ENCODE peak calls at places on chromosomes 1 and 21, in five cellular contexts. V is AG09319, J is PC-3, D is HuH-7.5, E is AG09309. N is an unnamed sample.

GRCh38 chr21:17610862-17611261 is 1.8 kb downstream of the BTG3 start:
- DNase-seq in V (no peak), J (no peak), D (no peak), E (no peak), N (no peak)

GRCh38 chr1:52203935-52204625 is 62.2 kb downstream of the ZFYVE9 start:
- DNase-seq in V (no peak), J (no peak), D (no peak), E (no peak), N (no peak)

GRCh38 chr1:210915890-210916507 is 217.9 kb downstream of the KCNH1 start:
- DNase-seq in V (no peak), J (no peak), D (no peak), E (no peak), N (no peak)

GRCh38 chr1:170707116-170707515 is 43.2 kb downstream of the PRRX1 start:
- DNase-seq in V (no peak), J (no peak), D (no peak), E (no peak), N (no peak)

GRCh38 chr1:19591482-19592093 is 52.5 kb upstream of the NBL1 start:
- DNase-seq in V (no peak), J (no peak), D (no peak), E (no peak), N (no peak)

GRCh38 chr1:101077849-101078248 is 52.3 kb upstream of the DPH5 start:
- DNase-seq in V (no peak), J (no peak), D (no peak), E (no peak), N (no peak)

GRCh38 chr1:77047978-77048614 is 171.1 kb downstream of the PIGK start:
- DNase-seq in V (no peak), J (no peak), D (no peak), E (no peak), N (no peak)

GRCh38 chr21:45998276-45998701 is 16.7 kb downstream of the COL6A1 start:
- DNase-seq in V (no peak), J (no peak), D (no peak), E (no peak), N (no peak)

GRCh38 chr1:219324629-219325367 is 151.1 kb downstream of the LYPLAL1 start:
- DNase-seq in V (peak; percentile 78), J (peak; percentile 100), D (no peak), E (peak; percentile 84), N (no peak)

GRCh38 chr1:48462716-48463285 is 9.2 kb downstream of the SPATA6 start:
- DNase-seq in V (no peak), J (no peak), D (no peak), E (no peak), N (no peak)

GRCh38 chr1:214008791-214009612 is 21.2 kb downstream of the PROX1 start:
- DNase-seq in V (no peak), J (no peak), D (no peak), E (no peak), N (no peak)

GRCh38 chr1:221699582-221700519 is 42.0 kb downstream of the DUSP10 start:
- DNase-seq in V (peak; percentile 56), J (no peak), D (no peak), E (peak; percentile 76), N (no peak)

GRCh38 chr21:29277442-29277841 is 21.3 kb upstream of the BACH1 start:
- DNase-seq in V (no peak), J (no peak), D (no peak), E (no peak), N (no peak)

GRCh38 chr21:30408782-30409494 is 13.1 kb downstream of the KRTAP13-1 start:
- DNase-seq in V (no peak), J (peak; percentile 93), D (peak; percentile 13), E (no peak), N (peak; percentile 69)

GRCh38 chr1:110967256-110967655 is 3.5 kb upstream of the LRIF1 start:
- DNase-seq in V (no peak), J (no peak), D (no peak), E (no peak), N (no peak)

GRCh38 chr1:68178821-68179490 is 53.4 kb downstream of the WLS start:
- DNase-seq in V (no peak), J (peak; percentile 72), D (no peak), E (no peak), N (no peak)

GRCh38 chr21:44509539-44509938 is 30.5 kb downstream of the KRTAP10-1 start:
- DNase-seq in V (no peak), J (peak; percentile 76), D (peak; percentile 40), E (no peak), N (no peak)

GRCh38 chr1:223738465-223739365 is 26.4 kb downstream of the CAPN2 start:
- DNase-seq in V (no peak), J (no peak), D (no peak), E (no peak), N (peak; percentile 51)

GRCh38 chr1:39129514-39129913 is 75.0 kb upstream of the MACF1 start:
- DNase-seq in V (no peak), J (peak; percentile 25), D (no peak), E (no peak), N (no peak)

GRCh38 chr1:169117014-169117413 is 10.5 kb downstream of the ATP1B1 start:
- DNase-seq in V (no peak), J (no peak), D (no peak), E (no peak), N (no peak)

GRCh38 chr1:45669859-45670655 is 16.3 kb downstream of the GPBP1L1 start:
- DNase-seq in V (no peak), J (no peak), D (no peak), E (no peak), N (no peak)

GRCh38 chr1:28512058-28512611 is 6.3 kb downstream of the RCC1 start:
- DNase-seq in V (no peak), J (no peak), D (no peak), E (no peak), N (no peak)

GRCh38 chr1:40032240-40032891 is 8.2 kb upstream of the CAP1 start:
- DNase-seq in V (peak; percentile 30), J (peak; percentile 71), D (no peak), E (no peak), N (peak; percentile 56)

GRCh38 chr1:185208626-185209170 is 51.7 kb downstream of the SWT1 start:
- DNase-seq in V (no peak), J (peak; percentile 12), D (no peak), E (no peak), N (no peak)

GRCh38 chr1:66801176-66801575 is at the start of gene INSL5:
- DNase-seq in V (no peak), J (no peak), D (no peak), E (no peak), N (no peak)

GRCh38 chr21:16454371-16454770 is 724.6 kb downstream of the USP25 start:
- DNase-seq in V (no peak), J (no peak), D (no peak), E (no peak), N (no peak)

GRCh38 chr1:241675983-241676382 is 23.9 kb downstream of the WDR64 start:
- DNase-seq in V (no peak), J (no peak), D (no peak), E (no peak), N (no peak)

GRCh38 chr21:45266518-45267389 is 20.9 kb downstream of the POFUT2 start:
- DNase-seq in V (no peak), J (no peak), D (no peak), E (no peak), N (no peak)

GRCh38 chr1:210598135-210598652 is 269.5 kb downstream of the HHAT start:
- DNase-seq in V (peak; percentile 90), J (peak; percentile 90), D (no peak), E (peak; percentile 93), N (no peak)

GRCh38 chr1:190597361-190597760 is 119.7 kb upstream of the BRINP3 start:
- DNase-seq in V (no peak), J (no peak), D (peak; percentile 3), E (no peak), N (no peak)